ENCODE peak calls at places on chromosome 22, in five cellular contexts. One of them, this sample, is unnamed.

GRCh38 chr22:42169055-42169469 is 38.5 kb upstream of the CYP2D6 start:
- DNase-seq in Caco-2: peak
- DNase-seq in activated CD8-positive, alpha-beta T cell treated with anti-CD3 and anti-CD28 coated beads for 36 hours: peak
- DNase-seq in fibroblast of pulmonary artery: peak
- DNase-seq in H9: peak
- DNase-seq in this sample: peak

GRCh38 chr22:27008454-27008853 is 351.1 kb downstream of the MIAT start:
- DNase-seq in Caco-2: no peak
- DNase-seq in activated CD8-positive, alpha-beta T cell treated with anti-CD3 and anti-CD28 coated beads for 36 hours: no peak
- DNase-seq in fibroblast of pulmonary artery: no peak
- DNase-seq in H9: no peak
- DNase-seq in this sample: no peak

GRCh38 chr22:42291287-42291686 is 20.8 kb upstream of the TCF20 start:
- DNase-seq in Caco-2: no peak
- DNase-seq in activated CD8-positive, alpha-beta T cell treated with anti-CD3 and anti-CD28 coated beads for 36 hours: no peak
- DNase-seq in fibroblast of pulmonary artery: no peak
- DNase-seq in H9: no peak
- DNase-seq in this sample: no peak

GRCh38 chr22:36323182-36323854 is 64.4 kb downstream of the MYH9 start:
- DNase-seq in Caco-2: no peak
- DNase-seq in activated CD8-positive, alpha-beta T cell treated with anti-CD3 and anti-CD28 coated beads for 36 hours: no peak
- DNase-seq in fibroblast of pulmonary artery: peak
- DNase-seq in H9: no peak
- DNase-seq in this sample: no peak

GRCh38 chr22:37072673-37073072 is 21.1 kb downstream of the KCTD17 start:
- DNase-seq in Caco-2: no peak
- DNase-seq in activated CD8-positive, alpha-beta T cell treated with anti-CD3 and anti-CD28 coated beads for 36 hours: no peak
- DNase-seq in fibroblast of pulmonary artery: no peak
- DNase-seq in H9: no peak
- DNase-seq in this sample: no peak

GRCh38 chr22:49394116-49394785 is 433.4 kb downstream of the BRD1 start:
- DNase-seq in Caco-2: no peak
- DNase-seq in activated CD8-positive, alpha-beta T cell treated with anti-CD3 and anti-CD28 coated beads for 36 hours: peak
- DNase-seq in fibroblast of pulmonary artery: no peak
- DNase-seq in H9: peak
- DNase-seq in this sample: no peak

GRCh38 chr22:41302016-41302767 is 867 bp downstream of the ZC3H7B start:
- DNase-seq in Caco-2: no peak
- DNase-seq in activated CD8-positive, alpha-beta T cell treated with anti-CD3 and anti-CD28 coated beads for 36 hours: peak
- DNase-seq in fibroblast of pulmonary artery: no peak
- DNase-seq in H9: no peak
- DNase-seq in this sample: no peak

GRCh38 chr22:19942886-19943664 is 1.5 kb upstream of the TXNRD2 start:
- DNase-seq in Caco-2: no peak
- DNase-seq in activated CD8-positive, alpha-beta T cell treated with anti-CD3 and anti-CD28 coated beads for 36 hours: no peak
- DNase-seq in fibroblast of pulmonary artery: peak
- DNase-seq in H9: peak
- DNase-seq in this sample: no peak

GRCh38 chr22:19708323-19709011 is 5.8 kb upstream of the SEPTIN5 start:
- DNase-seq in Caco-2: no peak
- DNase-seq in activated CD8-positive, alpha-beta T cell treated with anti-CD3 and anti-CD28 coated beads for 36 hours: no peak
- DNase-seq in fibroblast of pulmonary artery: no peak
- DNase-seq in H9: peak
- DNase-seq in this sample: no peak

GRCh38 chr22:49202226-49202625 is 625.4 kb downstream of the BRD1 start:
- DNase-seq in Caco-2: peak
- DNase-seq in activated CD8-positive, alpha-beta T cell treated with anti-CD3 and anti-CD28 coated beads for 36 hours: no peak
- DNase-seq in fibroblast of pulmonary artery: no peak
- DNase-seq in H9: peak
- DNase-seq in this sample: no peak

GRCh38 chr22:33472462-33473344 is 414.5 kb upstream of the SYN3 start:
- DNase-seq in Caco-2: no peak
- DNase-seq in activated CD8-positive, alpha-beta T cell treated with anti-CD3 and anti-CD28 coated beads for 36 hours: no peak
- DNase-seq in fibroblast of pulmonary artery: no peak
- DNase-seq in H9: no peak
- DNase-seq in this sample: no peak

GRCh38 chr22:27041745-27042144 is 384.4 kb downstream of the MIAT start:
- DNase-seq in Caco-2: no peak
- DNase-seq in activated CD8-positive, alpha-beta T cell treated with anti-CD3 and anti-CD28 coated beads for 36 hours: no peak
- DNase-seq in fibroblast of pulmonary artery: no peak
- DNase-seq in H9: no peak
- DNase-seq in this sample: no peak

GRCh38 chr22:17578129-17578754 is 14.9 kb downstream of the SLC25A18 start:
- DNase-seq in Caco-2: no peak
- DNase-seq in activated CD8-positive, alpha-beta T cell treated with anti-CD3 and anti-CD28 coated beads for 36 hours: no peak
- DNase-seq in fibroblast of pulmonary artery: peak
- DNase-seq in H9: no peak
- DNase-seq in this sample: no peak

GRCh38 chr22:25953919-25954318 is 211.9 kb downstream of the MYO18B start:
- DNase-seq in Caco-2: no peak
- DNase-seq in activated CD8-positive, alpha-beta T cell treated with anti-CD3 and anti-CD28 coated beads for 36 hours: no peak
- DNase-seq in fibroblast of pulmonary artery: no peak
- DNase-seq in H9: no peak
- DNase-seq in this sample: no peak

GRCh38 chr22:44166448-44166847 is 14.3 kb upstream of the PARVG start:
- DNase-seq in Caco-2: no peak
- DNase-seq in activated CD8-positive, alpha-beta T cell treated with anti-CD3 and anti-CD28 coated beads for 36 hours: no peak
- DNase-seq in fibroblast of pulmonary artery: no peak
- DNase-seq in H9: no peak
- DNase-seq in this sample: no peak

GRCh38 chr22:44108806-44109385 is 71.8 kb upstream of the PARVG start:
- DNase-seq in Caco-2: no peak
- DNase-seq in activated CD8-positive, alpha-beta T cell treated with anti-CD3 and anti-CD28 coated beads for 36 hours: no peak
- DNase-seq in fibroblast of pulmonary artery: no peak
- DNase-seq in H9: no peak
- DNase-seq in this sample: no peak

GRCh38 chr22:33521879-33522665 is 398.2 kb downstream of the LARGE1 start:
- DNase-seq in Caco-2: no peak
- DNase-seq in activated CD8-positive, alpha-beta T cell treated with anti-CD3 and anti-CD28 coated beads for 36 hours: no peak
- DNase-seq in fibroblast of pulmonary artery: no peak
- DNase-seq in H9: no peak
- DNase-seq in this sample: no peak

GRCh38 chr22:35191412-35191811 is 65.9 kb upstream of the HMGXB4 start:
- DNase-seq in Caco-2: no peak
- DNase-seq in activated CD8-positive, alpha-beta T cell treated with anti-CD3 and anti-CD28 coated beads for 36 hours: no peak
- DNase-seq in fibroblast of pulmonary artery: peak
- DNase-seq in H9: no peak
- DNase-seq in this sample: no peak

GRCh38 chr22:43014062-43014875 is 680 bp downstream of the PACSIN2 start:
- DNase-seq in Caco-2: peak
- DNase-seq in activated CD8-positive, alpha-beta T cell treated with anti-CD3 and anti-CD28 coated beads for 36 hours: peak
- DNase-seq in fibroblast of pulmonary artery: no peak
- DNase-seq in H9: peak
- DNase-seq in this sample: peak

DNA sequence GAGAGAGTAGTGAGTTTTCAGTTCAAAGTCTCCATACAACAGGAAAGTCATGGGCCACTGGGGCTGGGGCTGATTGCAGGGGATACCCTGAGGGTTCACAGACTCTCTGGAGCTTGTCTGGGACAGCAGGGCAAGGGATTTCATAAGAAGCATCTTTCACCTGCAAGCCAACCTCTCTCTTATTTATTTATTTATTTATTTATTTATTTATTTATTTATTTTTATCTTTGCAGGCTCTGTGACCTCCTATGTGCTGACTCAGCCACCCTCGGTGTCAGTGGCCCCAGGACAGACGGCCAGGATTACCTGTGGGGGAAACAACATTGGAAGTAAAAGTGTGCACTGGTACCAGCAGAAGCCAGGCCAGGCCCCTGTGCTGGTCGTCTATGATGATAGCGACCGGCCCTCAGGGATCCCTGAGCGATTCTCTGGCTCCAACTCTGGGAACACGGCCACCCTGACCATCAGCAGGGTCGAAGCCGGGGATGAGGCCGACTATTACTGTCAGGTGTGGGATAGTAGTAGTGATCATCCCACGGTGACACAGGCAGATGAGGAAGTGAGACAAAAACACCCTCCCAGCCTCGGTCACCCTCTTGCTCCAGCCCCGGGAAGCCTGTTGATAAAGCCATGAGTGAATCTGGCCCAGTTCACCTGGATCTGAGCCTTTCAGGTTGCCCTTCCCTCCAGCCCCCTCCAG is 68.4 kb downstream of the GGTLC2 start:
- DNase-seq in Caco-2: no peak
- DNase-seq in activated CD8-positive, alpha-beta T cell treated with anti-CD3 and anti-CD28 coated beads for 36 hours: no peak
- DNase-seq in fibroblast of pulmonary artery: no peak
- DNase-seq in H9: no peak
- DNase-seq in this sample: no peak
- TF ChIP-seq CTCF in Caco-2: no peak
- TF ChIP-seq CTCF in activated CD8-positive, alpha-beta T cell treated with anti-CD3 and anti-CD28 coated beads for 36 hours: no peak
- TF ChIP-seq CTCF in fibroblast of pulmonary artery: no peak
- TF ChIP-seq CTCF in H9: no peak
- TF ChIP-seq CTCF in this sample: no peak

GRCh38 chr22:31085493-31085824 is 4.3 kb downstream of the SMTN start:
- DNase-seq in Caco-2: no peak
- DNase-seq in activated CD8-positive, alpha-beta T cell treated with anti-CD3 and anti-CD28 coated beads for 36 hours: no peak
- DNase-seq in fibroblast of pulmonary artery: peak
- DNase-seq in H9: no peak
- DNase-seq in this sample: peak
- TF ChIP-seq CTCF in Caco-2: no peak
- TF ChIP-seq CTCF in activated CD8-positive, alpha-beta T cell treated with anti-CD3 and anti-CD28 coated beads for 36 hours: peak
- TF ChIP-seq CTCF in fibroblast of pulmonary artery: no peak
- TF ChIP-seq CTCF in H9: no peak
- TF ChIP-seq CTCF in this sample: no peak

GRCh38 chr22:38239101-38239761 is 33.6 kb downstream of the TMEM184B start:
- DNase-seq in Caco-2: no peak
- DNase-seq in activated CD8-positive, alpha-beta T cell treated with anti-CD3 and anti-CD28 coated beads for 36 hours: no peak
- DNase-seq in fibroblast of pulmonary artery: peak
- DNase-seq in H9: no peak
- DNase-seq in this sample: peak
- TF ChIP-seq CTCF in Caco-2: no peak
- TF ChIP-seq CTCF in activated CD8-positive, alpha-beta T cell treated with anti-CD3 and anti-CD28 coated beads for 36 hours: no peak
- TF ChIP-seq CTCF in fibroblast of pulmonary artery: peak
- TF ChIP-seq CTCF in H9: no peak
- TF ChIP-seq CTCF in this sample: no peak

DNA sequence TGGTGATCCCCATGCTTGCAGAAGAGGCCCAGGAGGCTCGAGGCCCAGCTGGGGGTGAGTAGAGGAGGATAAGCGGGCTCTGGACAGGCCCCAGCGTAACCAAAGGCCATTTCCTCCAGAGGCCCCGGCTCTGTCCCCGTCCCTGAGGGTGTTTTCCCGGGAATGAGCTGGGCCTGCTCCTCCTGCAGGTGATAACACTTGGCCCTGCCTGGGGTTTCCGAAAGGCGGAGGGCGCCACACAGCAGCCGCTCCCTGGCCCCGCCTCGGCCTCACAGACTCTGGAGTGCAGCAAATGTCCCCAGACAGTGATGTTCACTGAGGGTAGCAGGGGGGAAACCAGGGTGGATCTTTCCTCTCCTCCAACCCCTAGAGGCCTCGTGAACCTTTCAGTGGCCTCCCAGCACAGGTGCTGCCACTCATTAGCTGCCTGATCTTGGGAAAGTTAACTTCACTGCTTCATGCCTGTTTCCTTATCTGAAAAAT is 10.5 kb upstream of the MGAT3 start:
- DNase-seq in Caco-2: peak
- DNase-seq in activated CD8-positive, alpha-beta T cell treated with anti-CD3 and anti-CD28 coated beads for 36 hours: no peak
- DNase-seq in fibroblast of pulmonary artery: no peak
- DNase-seq in H9: peak
- DNase-seq in this sample: no peak
- TF ChIP-seq CTCF in Caco-2: no peak
- TF ChIP-seq CTCF in activated CD8-positive, alpha-beta T cell treated with anti-CD3 and anti-CD28 coated beads for 36 hours: no peak
- TF ChIP-seq CTCF in fibroblast of pulmonary artery: no peak
- TF ChIP-seq CTCF in H9: peak
- TF ChIP-seq CTCF in this sample: no peak

DNA sequence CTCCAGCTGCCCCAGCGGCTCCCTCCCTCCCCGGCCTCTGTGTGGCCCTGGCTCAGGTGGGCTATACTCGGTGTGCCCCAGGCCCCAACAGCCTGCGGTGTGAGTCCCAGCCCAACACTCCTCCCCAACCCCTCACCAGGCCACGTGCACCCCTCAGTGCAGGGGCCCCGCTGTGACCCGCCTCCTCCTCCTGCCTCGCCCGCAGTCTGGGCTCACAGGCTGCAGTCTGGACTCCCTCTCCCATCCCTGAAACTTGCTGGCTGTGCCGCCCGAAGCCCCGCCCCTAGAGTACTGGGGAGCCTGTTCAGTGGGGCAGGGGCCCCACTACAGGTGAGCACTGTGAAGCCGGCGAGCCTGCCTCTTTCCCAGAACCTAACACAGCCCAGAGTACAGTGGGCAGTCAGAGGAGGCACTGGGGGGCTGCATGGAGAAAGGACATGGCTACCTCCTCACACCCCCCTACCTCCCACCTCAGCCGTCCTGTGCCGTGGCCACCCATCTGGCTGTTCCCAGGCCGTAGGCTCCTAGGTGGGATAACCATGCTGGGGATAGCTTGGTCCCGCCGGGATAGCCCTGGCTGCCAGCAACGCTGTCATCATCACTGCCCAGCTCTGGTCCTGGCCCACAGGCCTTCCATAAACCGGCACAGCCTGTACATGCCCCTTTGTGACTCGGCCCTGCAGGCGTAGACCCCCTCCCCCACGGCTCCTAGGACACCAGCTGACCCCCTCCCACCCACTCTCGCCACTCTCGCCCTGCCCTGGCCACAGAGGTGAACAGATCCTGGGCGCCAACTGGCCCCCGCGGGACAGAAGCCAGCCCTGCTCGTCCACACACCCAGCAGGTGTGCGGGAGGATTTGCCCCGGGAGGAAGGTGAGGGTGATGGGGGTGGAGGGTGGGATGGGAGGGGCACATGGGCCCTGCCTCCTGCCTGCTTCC is 29.7 kb downstream of the CELSR1 start:
- DNase-seq in Caco-2: no peak
- DNase-seq in activated CD8-positive, alpha-beta T cell treated with anti-CD3 and anti-CD28 coated beads for 36 hours: no peak
- DNase-seq in fibroblast of pulmonary artery: no peak
- DNase-seq in H9: no peak
- DNase-seq in this sample: no peak
- TF ChIP-seq CTCF in Caco-2: no peak
- TF ChIP-seq CTCF in activated CD8-positive, alpha-beta T cell treated with anti-CD3 and anti-CD28 coated beads for 36 hours: no peak
- TF ChIP-seq CTCF in fibroblast of pulmonary artery: no peak
- TF ChIP-seq CTCF in H9: no peak
- TF ChIP-seq CTCF in this sample: no peak

GRCh38 chr22:24831678-24832077 is 25.7 kb downstream of the SGSM1 start:
- DNase-seq in Caco-2: no peak
- DNase-seq in activated CD8-positive, alpha-beta T cell treated with anti-CD3 and anti-CD28 coated beads for 36 hours: no peak
- DNase-seq in fibroblast of pulmonary artery: no peak
- DNase-seq in H9: no peak
- DNase-seq in this sample: no peak

GRCh38 chr22:24836282-24836681 is 30.3 kb downstream of the SGSM1 start:
- DNase-seq in Caco-2: no peak
- DNase-seq in activated CD8-positive, alpha-beta T cell treated with anti-CD3 and anti-CD28 coated beads for 36 hours: no peak
- DNase-seq in fibroblast of pulmonary artery: peak
- DNase-seq in H9: no peak
- DNase-seq in this sample: no peak

GRCh38 chr22:24830205-24830979 is 24.4 kb downstream of the SGSM1 start:
- DNase-seq in Caco-2: no peak
- DNase-seq in activated CD8-positive, alpha-beta T cell treated with anti-CD3 and anti-CD28 coated beads for 36 hours: no peak
- DNase-seq in fibroblast of pulmonary artery: no peak
- DNase-seq in H9: no peak
- DNase-seq in this sample: no peak

GRCh38 chr22:24833881-24834495 is 28.0 kb downstream of the SGSM1 start:
- DNase-seq in Caco-2: no peak
- DNase-seq in activated CD8-positive, alpha-beta T cell treated with anti-CD3 and anti-CD28 coated beads for 36 hours: no peak
- DNase-seq in fibroblast of pulmonary artery: no peak
- DNase-seq in H9: no peak
- DNase-seq in this sample: no peak

GRCh38 chr22:24834845-24835570 is 29.0 kb downstream of the SGSM1 start:
- DNase-seq in Caco-2: no peak
- DNase-seq in activated CD8-positive, alpha-beta T cell treated with anti-CD3 and anti-CD28 coated beads for 36 hours: no peak
- DNase-seq in fibroblast of pulmonary artery: peak
- DNase-seq in H9: peak
- DNase-seq in this sample: peak
- TF ChIP-seq CTCF in Caco-2: peak
- TF ChIP-seq CTCF in activated CD8-positive, alpha-beta T cell treated with anti-CD3 and anti-CD28 coated beads for 36 hours: peak
- TF ChIP-seq CTCF in fibroblast of pulmonary artery: peak
- TF ChIP-seq CTCF in H9: peak
- TF ChIP-seq CTCF in this sample: peak

GRCh38 chr22:30423296-30423958 is 2.1 kb upstream of the MTFP1 start:
- DNase-seq in Caco-2: peak
- DNase-seq in activated CD8-positive, alpha-beta T cell treated with anti-CD3 and anti-CD28 coated beads for 36 hours: peak
- DNase-seq in fibroblast of pulmonary artery: no peak
- DNase-seq in H9: no peak
- DNase-seq in this sample: peak
- TF ChIP-seq CTCF in Caco-2: no peak
- TF ChIP-seq CTCF in activated CD8-positive, alpha-beta T cell treated with anti-CD3 and anti-CD28 coated beads for 36 hours: no peak
- TF ChIP-seq CTCF in fibroblast of pulmonary artery: no peak
- TF ChIP-seq CTCF in H9: no peak
- TF ChIP-seq CTCF in this sample: no peak

This sample was measured in Calu3.